ENCODE peak calls at places on chromosomes 16 and 17, in five cellular contexts. S is gastrocnemius medialis; M is activated naive CD8-positive, alpha-beta T cell treated with anti-CD3 and anti-CD28 coated beads, Interleukin-2, amount 10 ng/mL, durations not matched to agents 7 days and 5 days; O is activated CD8-positive, alpha-beta T cell treated with anti-CD3 and anti-CD28 coated beads, Interleukin-2, amount 10 ng/mL, durations not matched to agents 7 days and 5 days; F is CD8-positive, alpha-beta T cell. D is an unnamed sample.

GRCh38 chr17:68468334-68468733 is 11.0 kb upstream of the WIPI1 start:
- ATAC-seq in S (no peak), M (no peak), O (no peak), F (no peak), D (no peak)

GRCh38 chr17:47968836-47969235 is 2.1 kb upstream of the CDK5RAP3 start:
- ATAC-seq in S (no peak), M (no peak), O (no peak), F (no peak), D (no peak)

GRCh38 chr16:49822649-49823370 is 33.1 kb downstream of the ZNF423 start:
- ATAC-seq in S (peak; percentile 91), M (no peak), O (no peak), F (no peak), D (no peak)

GRCh38 chr16:67245674-67246080 is 1.6 kb downstream of the FHOD1 start:
- ATAC-seq in S (peak; percentile 1), M (no peak), O (no peak), F (no peak), D (no peak)

GRCh38 chr17:1376061-1376460 is 24.0 kb downstream of the YWHAE start:
- ATAC-seq in S (no peak), M (peak; percentile 22), O (peak; percentile 32), F (no peak), D (no peak)

GRCh38 chr17:63402808-63403207 is 43.3 kb downstream of the CYB561 start:
- ATAC-seq in S (no peak), M (no peak), O (no peak), F (no peak), D (peak; percentile 21)

GRCh38 chr17:77848257-77848656 is 110.2 kb upstream of the TNRC6C start:
- ATAC-seq in S (no peak), M (no peak), O (no peak), F (no peak), D (no peak)

GRCh38 chr16:73354426-73354825 is 306.5 kb upstream of the ZFHX3 start:
- ATAC-seq in S (no peak), M (no peak), O (no peak), F (no peak), D (no peak)

D was measured in gastroesophageal sphincter.